ENCODE peak calls at places on chromosomes 3 and 15, in four cellular contexts. H is HL-60, B is GM12878, O is K562. Z is an unnamed sample.

GRCh38 chr3:56303508-56303907 is 164.8 kb downstream of the ERC2 start:
- DNase-seq in O (peak; percentile 21), B (peak; percentile 35), H (peak; percentile 16), Z (peak; percentile 12)

GRCh38 chr3:59654120-59654952 is 604.5 kb upstream of the CFAP20DC start:
- DNase-seq in H (no peak), B (no peak), O (no peak), Z (no peak)

GRCh38 chr3:185654758-185655145 is 68.7 kb downstream of the SENP2 start:
- DNase-seq in H (no peak), B (no peak), O (no peak), Z (no peak)

GRCh38 chr3:160224811-160225180 is 426 bp upstream of the C3orf80 start:
- DNase-seq in H (no peak), O (no peak), B (no peak), Z (no peak)

GRCh38 chr3:176147251-176147650 is 1050.0 kb downstream of the TBL1XR1 start:
- DNase-seq in O (no peak), B (no peak), H (no peak), Z (no peak)

GRCh38 chr3:34183581-34184313 is 385.3 kb downstream of the PDCD6IP start:
- DNase-seq in H (no peak), B (no peak), O (no peak), Z (no peak)

GRCh38 chr15:100759116-100759515 is 120.5 kb upstream of the ALDH1A3 start:
- DNase-seq in O (no peak), B (no peak), H (no peak), Z (no peak)

GRCh38 chr3:65288781-65289180 is 601.0 kb upstream of the ADAMTS9 start:
- DNase-seq in O (no peak), H (no peak), B (no peak), Z (no peak)

GRCh38 chr3:127889976-127890650 is 24.9 kb upstream of the KBTBD12 start:
- DNase-seq in B (no peak), H (no peak), O (no peak), Z (no peak)

GRCh38 chr15:97504031-97504430 is 456.5 kb upstream of the ARRDC4 start:
- DNase-seq in B (no peak), H (peak; percentile 68), O (no peak), Z (no peak)

GRCh38 chr3:120661106-120661962 is 20.7 kb downstream of the HGD start:
- DNase-seq in O (no peak), H (no peak), B (no peak), Z (no peak)

GRCh38 chr3:71805199-71805598 is 20.3 kb upstream of the PROK2 start:
- DNase-seq in H (peak; percentile 86), B (no peak), O (no peak), Z (no peak)

GRCh38 chr15:67843571-67844387 is 3.9 kb upstream of the RNU6-1 start:
- DNase-seq in H (no peak), B (no peak), O (no peak), Z (no peak)

GRCh38 chr15:68302729-68303128 is 25.2 kb downstream of the FEM1B start:
- DNase-seq in B (no peak), H (no peak), O (no peak), Z (no peak)

GRCh38 chr3:73848173-73848751 is 223.5 kb upstream of the PDZRN3 start:
- DNase-seq in H (no peak), O (peak; percentile 4), B (no peak), Z (no peak)

GRCh38 chr15:90818251-90819210 is 49.9 kb upstream of the FURIN start:
- DNase-seq in B (no peak), O (no peak), H (peak; percentile 92), Z (peak; percentile 60)

DNA sequence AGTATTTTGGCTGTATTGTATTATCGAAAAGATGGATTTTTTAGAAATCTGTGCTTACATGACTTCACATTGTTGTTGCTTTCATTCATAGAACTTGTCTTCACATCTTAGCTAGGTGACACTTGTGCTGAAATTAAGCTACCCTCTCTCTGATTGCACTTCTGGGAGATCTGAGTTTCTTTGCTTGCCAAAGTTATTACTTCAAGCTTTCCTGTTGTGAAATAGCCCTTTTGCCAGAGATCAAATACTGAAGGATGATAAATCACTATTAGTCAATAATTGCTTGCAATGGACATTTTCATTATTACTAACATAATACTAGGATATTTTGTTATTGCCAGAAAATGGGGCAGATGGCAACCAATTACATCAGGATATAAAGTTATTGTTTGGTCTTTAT is 34.7 kb downstream of the PIK3CA start:
- DNase-seq in B (no peak), H (no peak), O (no peak), Z (no peak)
- TF ChIP-seq SPI1 in B (no peak), H (no peak), O (no peak), Z (no peak)

GRCh38 chr3:194537732-194538247 is 51.0 kb upstream of the ATP13A3 start:
- DNase-seq in B (no peak), O (no peak), H (no peak), Z (no peak)

GRCh38 chr3:194534243-194534642 is 47.4 kb upstream of the ATP13A3 start:
- DNase-seq in B (no peak), O (no peak), H (no peak), Z (no peak)

GRCh38 chr3:194539498-194539897 is 52.7 kb upstream of the ATP13A3 start:
- DNase-seq in B (no peak), H (no peak), O (no peak), Z (no peak)

GRCh38 chr3:194540268-194540937 is 53.6 kb upstream of the ATP13A3 start:
- DNase-seq in O (no peak), B (no peak), H (peak; percentile 66), Z (no peak)

DNA sequence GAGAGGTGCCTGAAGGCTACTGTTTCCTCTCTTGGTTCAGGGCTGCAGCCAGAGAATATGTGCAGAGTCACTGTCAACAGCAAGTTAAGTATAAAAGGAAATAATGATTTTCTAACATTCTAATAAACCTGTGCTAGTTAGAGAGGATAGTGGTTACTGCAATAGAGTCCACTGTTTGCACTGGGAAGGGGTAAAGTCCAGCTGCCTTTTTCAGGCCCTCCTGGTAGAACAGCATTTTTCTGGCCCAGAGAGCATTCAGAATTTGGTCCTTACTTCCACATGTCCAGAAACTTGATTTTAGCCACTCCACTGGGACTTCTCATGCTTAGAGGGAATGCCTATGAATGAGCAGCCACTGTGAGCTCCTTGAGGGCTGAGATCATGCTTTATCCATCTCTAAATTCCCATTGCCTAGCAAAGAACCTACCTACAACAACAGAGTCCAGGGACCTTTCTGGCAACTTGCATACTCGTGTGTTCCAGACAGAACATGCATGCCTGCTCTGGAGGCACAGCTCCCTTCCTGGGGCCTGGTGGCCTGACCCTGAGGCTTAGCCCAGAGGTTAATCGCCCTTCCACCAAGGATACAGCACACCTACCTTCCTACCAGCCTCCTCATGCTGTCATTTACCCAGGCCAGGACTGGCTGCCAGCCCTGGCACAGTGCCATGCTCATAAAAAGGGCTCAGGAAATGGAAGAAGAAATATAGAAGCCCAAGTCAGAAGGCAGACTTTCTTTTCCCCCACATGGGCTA is 50.3 kb upstream of the ATP13A3 start:
- DNase-seq in B (no peak), H (no peak), O (no peak), Z (no peak)
- TF ChIP-seq SPI1 in B (no peak), H (no peak), O (no peak), Z (no peak)

DNA sequence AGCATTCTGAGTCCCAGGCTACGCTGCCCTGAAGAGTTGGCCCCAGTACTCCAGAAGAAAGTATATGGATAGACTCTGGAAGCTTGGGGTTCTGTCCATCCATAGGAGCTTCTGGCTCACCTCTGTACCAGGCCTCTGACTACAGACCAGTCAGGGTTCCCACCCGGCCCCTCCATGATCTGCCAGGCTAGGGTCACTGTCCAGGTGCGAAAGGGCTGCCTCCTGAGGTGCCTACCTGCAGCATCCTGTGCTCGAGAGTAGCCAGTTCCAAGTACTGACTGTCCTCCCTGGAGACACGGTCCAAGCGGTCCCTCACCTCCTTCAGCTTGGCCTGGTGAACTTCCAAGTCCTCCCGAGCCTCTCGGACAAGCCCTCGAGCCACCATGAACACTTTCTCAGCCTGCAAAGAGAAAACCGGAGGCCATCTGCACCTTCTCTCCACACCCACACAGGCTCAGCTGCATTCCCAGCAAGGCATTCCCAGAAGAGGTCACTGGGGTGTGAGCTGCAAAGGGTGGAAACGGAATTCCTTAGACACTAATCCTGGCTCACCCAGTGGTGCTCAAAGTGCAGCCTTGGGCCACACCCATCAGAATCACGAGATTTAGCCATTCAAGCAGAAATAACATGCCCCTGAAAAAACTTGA is 3.7 kb upstream of the PLXNB1 start:
- DNase-seq in O (no peak), B (no peak), H (no peak), Z (no peak)
- TF ChIP-seq SPI1 in O (no peak), B (no peak), H (no peak), Z (no peak)

GRCh38 chr15:69305933-69306568 is 7.3 kb downstream of the PAQR5 start:
- DNase-seq in O (no peak), B (no peak), H (no peak), Z (no peak)

GRCh38 chr15:69308949-69309348 is 10.2 kb downstream of the PAQR5 start:
- DNase-seq in O (no peak), H (no peak), B (no peak), Z (no peak)

GRCh38 chr15:69305204-69305931 is 6.7 kb downstream of the PAQR5 start:
- DNase-seq in O (peak; percentile 56), H (no peak), B (no peak), Z (no peak)

GRCh38 chr15:69311319-69311721 is 12.6 kb downstream of the PAQR5 start:
- DNase-seq in H (no peak), O (no peak), B (no peak), Z (no peak)

DNA sequence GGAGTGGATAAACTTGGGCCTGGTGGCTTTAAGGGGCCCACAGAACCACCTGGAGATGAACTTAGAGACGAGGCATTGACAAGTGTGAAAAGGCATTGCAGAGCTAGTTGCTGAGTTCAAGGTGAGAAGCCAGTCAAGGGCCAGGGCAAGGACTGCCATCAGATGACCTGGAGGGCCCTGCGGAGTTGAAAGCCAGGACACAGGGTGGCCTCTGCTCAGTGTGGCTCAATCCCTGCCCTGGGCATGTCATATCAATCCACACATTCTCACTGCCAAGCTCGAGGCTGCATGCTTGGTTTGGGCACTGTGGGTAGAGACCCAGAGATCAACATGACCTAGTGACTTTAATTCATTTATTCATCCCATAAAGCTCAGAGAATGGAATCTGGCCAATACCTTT is 9.2 kb downstream of the PAQR5 start:
- DNase-seq in H (no peak), O (no peak), B (no peak), Z (no peak)
- TF ChIP-seq SPI1 in H (no peak), O (no peak), B (no peak), Z (no peak)

GRCh38 chr15:32901995-32902394 is 184.2 kb downstream of the GREM1 start:
- DNase-seq in H (no peak), B (no peak), O (no peak), Z (no peak)

GRCh38 chr15:32905481-32905880 is 187.7 kb downstream of the GREM1 start:
- DNase-seq in H (no peak), B (no peak), O (no peak), Z (no peak)

GRCh38 chr15:32904448-32904847 is 186.6 kb downstream of the GREM1 start:
- DNase-seq in H (no peak), B (no peak), O (no peak), Z (no peak)

GRCh38 chr15:32901192-32901591 is 183.4 kb downstream of the GREM1 start:
- DNase-seq in O (no peak), H (no peak), B (no peak), Z (no peak)

GRCh38 chr15:32903591-32903990 is 185.8 kb downstream of the GREM1 start:
- DNase-seq in O (no peak), B (no peak), H (no peak), Z (no peak)
- TF ChIP-seq SPI1 in O (no peak), B (no peak), H (no peak), Z (no peak)

GRCh38 chr15:80727196-80727595 is 32.1 kb downstream of the ABHD17C start:
- DNase-seq in B (no peak), H (no peak), O (no peak), Z (no peak)
- TF ChIP-seq SPI1 in B (no peak), H (no peak), O (no peak), Z (no peak)

GRCh38 chr15:47742742-47743141 is 25.4 kb downstream of the SEMA6D start:
- DNase-seq in H (no peak), B (no peak), O (no peak), Z (no peak)
- TF ChIP-seq SPI1 in H (no peak), B (no peak), O (no peak), Z (no peak)

GRCh38 chr15:93327364-93327763 is 238.4 kb upstream of the RGMA start:
- DNase-seq in O (no peak), H (no peak), B (no peak), Z (no peak)
- TF ChIP-seq SPI1 in O (no peak), H (no peak), B (no peak), Z (no peak)

Z was measured in GM12891.